ENCODE peak calls at places on chromosomes 11 and 22, in eight cellular contexts. A is RWPE1; V is stimulated activated CD8-positive, alpha-beta memory T cell treated with anti-CD3 and anti-CD28 coated beads, Interleukin-15, amount 100 ng/mL, for 4 hours; Y is spleen; U is naive B cell; O is ascending aorta; J is AG09319; G is A172. S is an unnamed sample.

GRCh38 chr22:33706100-33706499 is 214.2 kb downstream of the LARGE1 start:
- DNase-seq in A (no peak), V (no peak), Y (no peak), U (no peak), O (no peak), J (no peak), G (no peak), S (no peak)

GRCh38 chr11:73204711-73205121 is 13.4 kb upstream of the P2RY2 start:
- DNase-seq in A (no peak), V (no peak), Y (peak), U (no peak), O (peak), J (no peak), G (no peak), S (no peak)

GRCh38 chr11:115806056-115806455 is 301.8 kb upstream of the CADM1 start:
- DNase-seq in A (no peak), V (no peak), Y (no peak), U (no peak), O (no peak), J (no peak), G (no peak), S (no peak)

GRCh38 chr11:115222218-115222862 is 281.9 kb downstream of the CADM1 start:
- DNase-seq in A (peak), V (no peak), Y (no peak), U (no peak), O (no peak), J (no peak), G (peak), S (peak)

GRCh38 chr22:35386670-35387288 is 5.9 kb downstream of the HMOX1 start:
- DNase-seq in A (no peak), V (no peak), Y (no peak), U (no peak), O (no peak), J (no peak), G (no peak), S (no peak)

GRCh38 chr11:2513441-2513840 is 68.6 kb downstream of the KCNQ1 start:
- DNase-seq in A (no peak), V (no peak), Y (peak), U (no peak), O (no peak), J (no peak), G (no peak), S (no peak)

GRCh38 chr22:48832592-48832991 is 995.1 kb downstream of the BRD1 start:
- DNase-seq in A (no peak), V (no peak), Y (no peak), U (no peak), O (no peak), J (no peak), G (peak), S (no peak)

GRCh38 chr11:61332266-61332822 is 561 bp downstream of the DDB1 start:
- DNase-seq in A (peak), V (no peak), Y (no peak), U (no peak), O (no peak), J (no peak), G (no peak), S (no peak)